ENCODE peak calls at places on chromosome 6, in eight cellular contexts. Q is NCI-H2107, C is neural crest cell, V is amygdala, D is midbrain, H is NCI-H2171 treated with DMSO at 0.1 percent for 48 hours, G is GM04503, P is WTC11. E is an unnamed sample.

GRCh38 chr6:7085911-7086310 is 21.9 kb upstream of the RREB1 start:
- DNase-seq in Q (no peak), C (no peak), V (peak), D (no peak), H (peak), G (no peak), P (no peak), E (no peak)

GRCh38 chr6:20173833-20174796 is 38.2 kb downstream of the MBOAT1 start:
- DNase-seq in Q (no peak), C (no peak), V (no peak), D (no peak), H (no peak), G (no peak), P (no peak), E (no peak)

GRCh38 chr6:16136086-16136485 is 7.2 kb downstream of the MYLIP start:
- DNase-seq in Q (no peak), C (no peak), V (no peak), D (no peak), H (no peak), G (no peak), P (no peak), E (no peak)

GRCh38 chr6:143806282-143807102 is 36.6 kb upstream of the LTV1 start:
- DNase-seq in Q (no peak), C (no peak), V (no peak), D (no peak), H (no peak), G (no peak), P (no peak), E (no peak)

GRCh38 chr6:72182337-72183246 is 296.2 kb downstream of the RIMS1 start:
- DNase-seq in Q (no peak), C (peak), V (peak), D (peak), H (peak), G (no peak), P (peak), E (no peak)

GRCh38 chr6:154615483-154616025 is 105.1 kb upstream of the CNKSR3 start:
- DNase-seq in Q (peak), C (no peak), V (peak), D (no peak), H (peak), G (no peak), P (peak), E (no peak)

GRCh38 chr6:136812174-136812573 is 10.2 kb upstream of the PEX7 start:
- DNase-seq in Q (no peak), C (no peak), V (no peak), D (no peak), H (no peak), G (no peak), P (no peak), E (no peak)

GRCh38 chr6:42974919-42975505 is 4.0 kb downstream of the PEX6 start:
- DNase-seq in Q (no peak), C (no peak), V (no peak), D (no peak), H (peak), G (no peak), P (no peak), E (no peak)

GRCh38 chr6:26304213-26305096 is 60.5 kb upstream of the BTN3A2 start:
- DNase-seq in Q (no peak), C (no peak), V (peak), D (peak), H (no peak), G (no peak), P (peak), E (no peak)

GRCh38 chr6:32816746-32817204 is at the start of gene HLA-DOB:
- DNase-seq in Q (no peak), C (no peak), V (no peak), D (peak), H (no peak), G (no peak), P (no peak), E (no peak)

GRCh38 chr6:141460743-141461484 is 671.8 kb upstream of the GJE1 start:
- DNase-seq in Q (no peak), C (no peak), V (no peak), D (no peak), H (peak), G (no peak), P (no peak), E (no peak)

GRCh38 chr6:163620670-163621330 is 206.3 kb downstream of the QKI start:
- DNase-seq in Q (no peak), C (no peak), V (no peak), D (no peak), H (no peak), G (no peak), P (no peak), E (no peak)

GRCh38 chr6:12196326-12196936 is 93.7 kb upstream of the EDN1 start:
- DNase-seq in Q (no peak), C (no peak), V (no peak), D (no peak), H (no peak), G (peak), P (no peak), E (no peak)

GRCh38 chr6:28137458-28138020 is 4.1 kb upstream of the ZKSCAN8 start:
- DNase-seq in Q (no peak), C (no peak), V (no peak), D (peak), H (peak), G (no peak), P (no peak), E (peak)

GRCh38 chr6:138240476-138241245 is 22.4 kb upstream of the PBOV1 start:
- DNase-seq in Q (no peak), C (no peak), V (no peak), D (no peak), H (peak), G (no peak), P (no peak), E (no peak)

GRCh38 chr6:149884617-149885016 is 13.3 kb downstream of the RAET1E start:
- DNase-seq in Q (no peak), C (no peak), V (no peak), D (no peak), H (no peak), G (no peak), P (no peak), E (no peak)

GRCh38 chr6:110064744-110065524 is 86.8 kb downstream of the GPR6 start:
- DNase-seq in Q (no peak), C (no peak), V (no peak), D (no peak), H (peak), G (no peak), P (no peak), E (no peak)

GRCh38 chr6:52548353-52548713 is 28.5 kb downstream of the TRAM2 start:
- DNase-seq in Q (no peak), C (no peak), V (no peak), D (no peak), H (no peak), G (no peak), P (no peak), E (no peak)

GRCh38 chr6:144423167-144423566 is 138.0 kb downstream of the UTRN start:
- DNase-seq in Q (no peak), C (no peak), V (no peak), D (no peak), H (no peak), G (no peak), P (no peak), E (no peak)

GRCh38 chr6:96812077-96812703 is 25.1 kb downstream of the GPR63 start:
- DNase-seq in Q (no peak), C (no peak), V (no peak), D (no peak), H (no peak), G (peak), P (no peak), E (no peak)

GRCh38 chr6:137879885-137880430 is 12.9 kb downstream of the TNFAIP3 start:
- DNase-seq in Q (no peak), C (no peak), V (no peak), D (no peak), H (no peak), G (no peak), P (peak), E (no peak)

GRCh38 chr6:28712982-28713381 is 187.3 kb downstream of the GPX5 start:
- DNase-seq in Q (no peak), C (no peak), V (no peak), D (no peak), H (no peak), G (no peak), P (no peak), E (no peak)

GRCh38 chr6:21450628-21451027 is 142.9 kb upstream of the SOX4 start:
- DNase-seq in Q (no peak), C (no peak), V (no peak), D (no peak), H (no peak), G (no peak), P (no peak), E (no peak)

GRCh38 chr6:107320126-107320525 is 139.2 kb downstream of the PDSS2 start:
- DNase-seq in Q (no peak), C (no peak), V (no peak), D (no peak), H (no peak), G (no peak), P (no peak), E (no peak)

GRCh38 chr6:3769610-3770009 is 18.1 kb upstream of the PXDC1 start:
- DNase-seq in Q (no peak), C (no peak), V (no peak), D (no peak), H (no peak), G (no peak), P (no peak), E (no peak)

GRCh38 chr6:28207244-28208179 is 17.6 kb upstream of the ZSCAN9 start:
- DNase-seq in Q (no peak), C (peak), V (no peak), D (no peak), H (no peak), G (no peak), P (peak), E (no peak)

GRCh38 chr6:148657053-148657452 is 89.8 kb upstream of the UST start:
- DNase-seq in Q (no peak), C (no peak), V (no peak), D (peak), H (no peak), G (peak), P (no peak), E (no peak)